ENCODE peak calls at places on chromosomes 3 and 15, in seven cellular contexts. K is NCI-H2227 treated with DMSO at 0.1 percent for 48 hours, T is lung, B is sciatic nerve, W is Peyer's patch, N is choroid plexus epithelial cell, D is iPS-NIHi11. J is an unnamed sample.

GRCh38 chr15:29924750-29925149 is 102.5 kb upstream of the TJP1 start:
- DNase-seq in B (no peak), K (no peak), D (peak; percentile 78), N (peak; percentile 82), T (peak; percentile 42), W (peak; percentile 48), J (no peak)

GRCh38 chr3:16482770-16483531 is 30.5 kb downstream of the RFTN1 start:
- DNase-seq in W (peak; percentile 76), D (peak; percentile 74), N (peak; percentile 80), T (peak; percentile 66), B (no peak), K (peak; percentile 36), J (no peak)

GRCh38 chr3:119690043-119690656 is 12.7 kb upstream of the CFAP91 start:
- DNase-seq in B (no peak), N (peak; percentile 67), D (peak; percentile 29), T (no peak), K (no peak), W (no peak), J (no peak)

GRCh38 chr15:29724026-29724425 is 98.2 kb downstream of the TJP1 start:
- DNase-seq in B (no peak), K (no peak), T (no peak), N (no peak), D (no peak), W (no peak), J (no peak)

GRCh38 chr3:17307482-17307881 is 422.7 kb downstream of the PLCL2 start:
- DNase-seq in W (no peak), D (no peak), N (peak; percentile 19), B (no peak), K (no peak), T (no peak), J (no peak)

GRCh38 chr3:132210476-132211346 is 106.5 kb upstream of the ACP3 start:
- DNase-seq in W (peak; percentile 73), D (peak; percentile 65), T (peak; percentile 31), N (peak; percentile 6), B (no peak), K (peak; percentile 6), J (no peak)

GRCh38 chr3:169923189-169923588 is 11.8 kb downstream of the SAMD7 start:
- DNase-seq in K (peak; percentile 39), N (peak; percentile 47), T (peak; percentile 39), B (peak; percentile 65), W (peak; percentile 89), D (no peak), J (peak; percentile 48)

GRCh38 chr3:192836469-192836820 is 81.2 kb downstream of the MB21D2 start:
- DNase-seq in W (no peak), K (no peak), B (no peak), D (no peak), N (no peak), T (no peak), J (no peak)

GRCh38 chr15:77354064-77354463 is 65.8 kb downstream of the PEAK1 start:
- DNase-seq in N (no peak), W (no peak), B (no peak), D (no peak), K (no peak), T (no peak), J (no peak)

GRCh38 chr3:96852849-96853248 is 38.5 kb downstream of the EPHA6 start:
- DNase-seq in D (no peak), B (no peak), T (no peak), K (no peak), N (no peak), W (no peak), J (no peak)

GRCh38 chr3:186839874-186840641 is 2.5 kb upstream of the ADIPOQ start:
- DNase-seq in K (no peak), B (no peak), D (no peak), W (no peak), N (peak; percentile 81), T (no peak), J (no peak)

GRCh38 chr15:39125904-39126303 is 455.0 kb upstream of the THBS1 start:
- DNase-seq in N (peak; percentile 77), K (no peak), W (peak; percentile 49), B (no peak), T (no peak), D (peak; percentile 75), J (no peak)

GRCh38 chr15:65323071-65323511 is 18.6 kb downstream of the RNU5B-1 start:
- DNase-seq in W (no peak), D (peak; percentile 26), B (no peak), T (no peak), K (no peak), N (peak; percentile 54), J (no peak)

GRCh38 chr3:46713898-46714552 is 3.6 kb downstream of the PRSS50 start:
- DNase-seq in B (peak; percentile 45), T (no peak), W (peak; percentile 45), K (no peak), D (no peak), N (no peak), J (peak; percentile 59)

GRCh38 chr3:45507820-45508317 is 86.7 kb upstream of the LIMD1 start:
- DNase-seq in K (no peak), B (no peak), D (peak; percentile 60), W (no peak), T (no peak), N (peak; percentile 94), J (no peak)

GRCh38 chr3:158091526-158091925 is 14.7 kb downstream of the SHOX2 start:
- DNase-seq in N (peak; percentile 72), K (no peak), B (no peak), W (no peak), T (no peak), D (no peak), J (no peak)

GRCh38 chr3:138919304-138919703 is 27.6 kb downstream of the FOXL2 start:
- DNase-seq in N (no peak), K (no peak), D (no peak), B (no peak), W (no peak), T (no peak), J (no peak)

GRCh38 chr3:10933958-10934481 is 58.5 kb upstream of the SLC6A1 start:
- DNase-seq in W (no peak), D (no peak), N (peak; percentile 65), B (peak; percentile 63), K (no peak), T (no peak), J (no peak)

GRCh38 chr3:143699351-143699750 is 148.9 kb downstream of the SLC9A9 start:
- DNase-seq in D (no peak), W (no peak), B (no peak), N (no peak), K (no peak), T (no peak), J (no peak)

GRCh38 chr15:58369261-58369699 is 62.5 kb upstream of the LIPC start:
- DNase-seq in B (no peak), D (no peak), K (no peak), T (no peak), N (peak; percentile 84), W (no peak), J (no peak)

GRCh38 chr15:68821898-68822380 is 1.2 kb upstream of the ANP32A start:
- DNase-seq in T (no peak), D (no peak), B (no peak), K (no peak), W (no peak), N (no peak), J (no peak)

GRCh38 chr3:44989636-44990373 is 13.8 kb downstream of the EXOSC7 start:
- DNase-seq in N (no peak), K (no peak), D (no peak), W (no peak), T (no peak), B (no peak), J (no peak)

GRCh38 chr15:26113296-26113695 is 250.2 kb upstream of the ATP10A start:
- DNase-seq in N (no peak), K (no peak), D (peak; percentile 34), T (no peak), B (no peak), W (no peak), J (no peak)

GRCh38 chr3:10090181-10090580 is 17.9 kb downstream of the FANCD2OS start:
- DNase-seq in D (no peak), W (peak; percentile 59), N (no peak), B (no peak), K (no peak), T (no peak), J (no peak)

GRCh38 chr3:16670191-16670590 is 65.0 kb upstream of the DAZL start:
- DNase-seq in D (peak; percentile 39), B (no peak), N (no peak), K (no peak), W (no peak), T (no peak), J (no peak)

GRCh38 chr3:105611304-105612192 is 244.8 kb downstream of the ALCAM start:
- DNase-seq in T (peak; percentile 41), K (no peak), W (no peak), B (no peak), D (peak; percentile 11), N (no peak), J (no peak)

GRCh38 chr3:151171145-151171544 is 31.9 kb downstream of the GPR171 start:
- DNase-seq in D (no peak), N (peak; percentile 16), W (peak; percentile 74), B (no peak), K (no peak), T (no peak), J (no peak)

GRCh38 chr3:33313331-33313730 is 36.1 kb downstream of the FBXL2 start:
- DNase-seq in K (no peak), D (no peak), W (no peak), B (no peak), T (no peak), N (peak; percentile 42), J (no peak)

GRCh38 chr3:37272743-37273142 is 98.4 kb upstream of the LRRFIP2 start:
- DNase-seq in T (no peak), N (peak; percentile 64), K (no peak), B (no peak), D (no peak), W (no peak), J (no peak)

GRCh38 chr15:86877171-86877631 is 797.5 kb downstream of the AGBL1 start:
- DNase-seq in T (no peak), K (no peak), W (no peak), B (no peak), D (no peak), N (no peak), J (no peak)

GRCh38 chr15:90872481-90873184 is 4.2 kb downstream of the FURIN start:
- DNase-seq in D (no peak), B (no peak), K (no peak), T (no peak), W (no peak), N (peak; percentile 83), J (no peak)

GRCh38 chr15:77659350-77660321 is 26.9 kb upstream of the LINGO1 start:
- DNase-seq in W (peak; percentile 64), T (no peak), N (peak; percentile 73), K (no peak), D (peak; percentile 90), B (peak; percentile 70), J (no peak)

GRCh38 chr3:141877911-141878310 is 1.5 kb downstream of the ATP1B3 start:
- DNase-seq in B (no peak), D (no peak), W (no peak), T (no peak), N (peak; percentile 38), K (no peak), J (no peak)

GRCh38 chr3:78666458-78666800 is 1101.4 kb downstream of the ROBO1 start:
- DNase-seq in D (no peak), B (no peak), K (no peak), W (no peak), N (peak; percentile 64), T (no peak), J (no peak)

J was measured in ureter.